ENCODE peak calls at places on chromosome 12, in four cellular contexts. One of them, this sample, is unnamed.
A peak's percentile ranks its signal among the peaks of the same experiment; 100 is the strongest.

GRCh38 chr12:123763093-123763492 is 992 bp downstream of the DNAH10 start:
- DNase-seq in dorsolateral prefrontal cortex: no peak
- DNase-seq in mammary epithelial cell: no peak
- DNase-seq in AG09309: no peak
- DNase-seq in this sample: peak; percentile 3

GRCh38 chr12:118371354-118372282 is 1.1 kb downstream of the TAOK3 start:
- DNase-seq in mammary epithelial cell: peak; percentile 31
- DNase-seq in dorsolateral prefrontal cortex: no peak
- DNase-seq in AG09309: no peak
- DNase-seq in this sample: peak; percentile 14

GRCh38 chr12:55651314-55651703 is 14.6 kb downstream of the OR10P1 start:
- DNase-seq in dorsolateral prefrontal cortex: no peak
- DNase-seq in AG09309: no peak
- DNase-seq in mammary epithelial cell: no peak
- DNase-seq in this sample: no peak

GRCh38 chr12:53047221-53048032 is 2.4 kb upstream of the TNS2 start:
- DNase-seq in dorsolateral prefrontal cortex: peak; percentile 58
- DNase-seq in AG09309: no peak
- DNase-seq in mammary epithelial cell: no peak
- DNase-seq in this sample: peak; percentile 51

GRCh38 chr12:95224202-95225170 is 6.9 kb downstream of the VEZT start:
- DNase-seq in AG09309: no peak
- DNase-seq in dorsolateral prefrontal cortex: no peak
- DNase-seq in mammary epithelial cell: peak; percentile 75
- DNase-seq in this sample: peak; percentile 91

GRCh38 chr12:48001426-48002178 is 2.7 kb downstream of the COL2A1 start:
- DNase-seq in AG09309: no peak
- DNase-seq in dorsolateral prefrontal cortex: no peak
- DNase-seq in mammary epithelial cell: peak; percentile 64
- DNase-seq in this sample: peak; percentile 69

GRCh38 chr12:103742349-103742784 is 98.7 kb downstream of the NT5DC3 start:
- DNase-seq in AG09309: no peak
- DNase-seq in dorsolateral prefrontal cortex: no peak
- DNase-seq in mammary epithelial cell: peak; percentile 39
- DNase-seq in this sample: peak; percentile 53

GRCh38 chr12:25558566-25558965 is 5.5 kb upstream of the LMNTD1 start:
- DNase-seq in mammary epithelial cell: peak; percentile 63
- DNase-seq in dorsolateral prefrontal cortex: no peak
- DNase-seq in AG09309: no peak
- DNase-seq in this sample: peak; percentile 46

GRCh38 chr12:123075591-123076171 is 75.2 kb downstream of the PITPNM2 start:
- DNase-seq in AG09309: no peak
- DNase-seq in dorsolateral prefrontal cortex: no peak
- DNase-seq in mammary epithelial cell: no peak
- DNase-seq in this sample: peak; percentile 29

GRCh38 chr12:92059976-92060375 is 85.7 kb downstream of the BTG1 start:
- DNase-seq in mammary epithelial cell: peak; percentile 75
- DNase-seq in dorsolateral prefrontal cortex: no peak
- DNase-seq in AG09309: peak; percentile 60
- DNase-seq in this sample: peak; percentile 85

GRCh38 chr12:5068623-5069022 is 24.9 kb downstream of the KCNA5 start:
- DNase-seq in dorsolateral prefrontal cortex: no peak
- DNase-seq in AG09309: no peak
- DNase-seq in mammary epithelial cell: no peak
- DNase-seq in this sample: no peak

GRCh38 chr12:54047160-54047963 is 6.3 kb upstream of the HOXC4 start:
- DNase-seq in dorsolateral prefrontal cortex: no peak
- DNase-seq in mammary epithelial cell: no peak
- DNase-seq in AG09309: no peak
- DNase-seq in this sample: no peak

GRCh38 chr12:4899361-4899760 is 10.3 kb upstream of the KCNA1 start:
- DNase-seq in dorsolateral prefrontal cortex: no peak
- DNase-seq in mammary epithelial cell: no peak
- DNase-seq in AG09309: no peak
- DNase-seq in this sample: no peak

GRCh38 chr12:30243426-30243825 is 452.2 kb downstream of the IPO8 start:
- DNase-seq in dorsolateral prefrontal cortex: no peak
- DNase-seq in mammary epithelial cell: no peak
- DNase-seq in AG09309: no peak
- DNase-seq in this sample: no peak

GRCh38 chr12:1575799-1576401 is 18.5 kb downstream of the FBXL14 start:
- DNase-seq in AG09309: no peak
- DNase-seq in dorsolateral prefrontal cortex: no peak
- DNase-seq in mammary epithelial cell: no peak
- DNase-seq in this sample: peak; percentile 51

GRCh38 chr12:27554003-27554402 is 30.0 kb downstream of the PPFIBP1 start:
- DNase-seq in AG09309: no peak
- DNase-seq in dorsolateral prefrontal cortex: no peak
- DNase-seq in mammary epithelial cell: no peak
- DNase-seq in this sample: no peak

GRCh38 chr12:9740109-9740750 is 7.3 kb upstream of the CLECL1 start:
- DNase-seq in dorsolateral prefrontal cortex: no peak
- DNase-seq in mammary epithelial cell: no peak
- DNase-seq in AG09309: no peak
- DNase-seq in this sample: no peak

GRCh38 chr12:105992849-105993740 is 145.7 kb downstream of the NUAK1 start:
- DNase-seq in mammary epithelial cell: no peak
- DNase-seq in AG09309: no peak
- DNase-seq in dorsolateral prefrontal cortex: no peak
- DNase-seq in this sample: peak; percentile 28

GRCh38 chr12:2337031-2338010 is 284.5 kb downstream of the CACNA1C start:
- DNase-seq in AG09309: no peak
- DNase-seq in dorsolateral prefrontal cortex: no peak
- DNase-seq in mammary epithelial cell: no peak
- DNase-seq in this sample: no peak

GRCh38 chr12:65779091-65779642 is 45.1 kb upstream of the HMGA2 start:
- DNase-seq in AG09309: peak; percentile 10
- DNase-seq in dorsolateral prefrontal cortex: no peak
- DNase-seq in mammary epithelial cell: peak; percentile 45
- DNase-seq in this sample: peak; percentile 60

GRCh38 chr12:31590730-31591307 is at the start of gene DENND5B:
- DNase-seq in AG09309: no peak
- DNase-seq in mammary epithelial cell: peak; percentile 23
- DNase-seq in dorsolateral prefrontal cortex: peak; percentile 70
- DNase-seq in this sample: peak; percentile 48

GRCh38 chr12:118058881-118059644 is 1.9 kb downstream of the WSB2 start:
- DNase-seq in dorsolateral prefrontal cortex: no peak
- DNase-seq in AG09309: no peak
- DNase-seq in mammary epithelial cell: peak; percentile 39
- DNase-seq in this sample: no peak

GRCh38 chr12:9872116-9872515 is 3.0 kb upstream of the CLEC2B start:
- DNase-seq in dorsolateral prefrontal cortex: no peak
- DNase-seq in mammary epithelial cell: no peak
- DNase-seq in AG09309: no peak
- DNase-seq in this sample: peak; percentile 12

GRCh38 chr12:88639361-88639760 is 59.1 kb upstream of the KITLG start:
- DNase-seq in dorsolateral prefrontal cortex: no peak
- DNase-seq in AG09309: no peak
- DNase-seq in mammary epithelial cell: no peak
- DNase-seq in this sample: no peak

GRCh38 chr12:57227315-57228115 is 2.0 kb upstream of the SHMT2 start:
- DNase-seq in AG09309: no peak
- DNase-seq in dorsolateral prefrontal cortex: no peak
- DNase-seq in mammary epithelial cell: peak; percentile 60
- DNase-seq in this sample: peak; percentile 67

GRCh38 chr12:57225680-57226190 is 3.8 kb upstream of the SHMT2 start:
- DNase-seq in dorsolateral prefrontal cortex: no peak
- DNase-seq in mammary epithelial cell: no peak
- DNase-seq in AG09309: no peak
- DNase-seq in this sample: no peak

GRCh38 chr12:57224973-57225679 is 4.4 kb upstream of the SHMT2 start:
- DNase-seq in AG09309: no peak
- DNase-seq in dorsolateral prefrontal cortex: no peak
- DNase-seq in mammary epithelial cell: no peak
- DNase-seq in this sample: peak; percentile 40

GRCh38 chr12:57224278-57224972 is 5.1 kb upstream of the SHMT2 start:
- DNase-seq in dorsolateral prefrontal cortex: no peak
- DNase-seq in mammary epithelial cell: no peak
- DNase-seq in AG09309: no peak
- DNase-seq in this sample: no peak

GRCh38 chr12:57226588-57227314 is 2.8 kb upstream of the SHMT2 start:
- DNase-seq in dorsolateral prefrontal cortex: no peak
- DNase-seq in AG09309: no peak
- DNase-seq in mammary epithelial cell: no peak
- DNase-seq in this sample: no peak
- H3K4me3 ChIP-seq in dorsolateral prefrontal cortex: peak overlapping the region; percentile 21
- H3K4me3 ChIP-seq in AG09309: no peak overlapping the region
- H3K4me3 ChIP-seq in mammary epithelial cell: no peak overlapping the region
- H3K4me3 ChIP-seq in this sample: no peak overlapping the region

GRCh38 chr12:45973526-45973925 is 16.8 kb downstream of the SCAF11 start:
- DNase-seq in mammary epithelial cell: no peak
- DNase-seq in dorsolateral prefrontal cortex: no peak
- DNase-seq in AG09309: no peak
- DNase-seq in this sample: no peak
- H3K4me3 ChIP-seq in mammary epithelial cell: no peak overlapping the region
- H3K4me3 ChIP-seq in dorsolateral prefrontal cortex: no peak overlapping the region
- H3K4me3 ChIP-seq in AG09309: no peak overlapping the region
- H3K4me3 ChIP-seq in this sample: no peak overlapping the region

GRCh38 chr12:6460751-6461371 is 9.0 kb downstream of the TAPBPL start:
- DNase-seq in mammary epithelial cell: no peak
- DNase-seq in AG09309: no peak
- DNase-seq in dorsolateral prefrontal cortex: no peak
- DNase-seq in this sample: no peak
- H3K4me3 ChIP-seq in mammary epithelial cell: no peak overlapping the region
- H3K4me3 ChIP-seq in AG09309: no peak overlapping the region
- H3K4me3 ChIP-seq in dorsolateral prefrontal cortex: no peak overlapping the region
- H3K4me3 ChIP-seq in this sample: no peak overlapping the region

DNA sequence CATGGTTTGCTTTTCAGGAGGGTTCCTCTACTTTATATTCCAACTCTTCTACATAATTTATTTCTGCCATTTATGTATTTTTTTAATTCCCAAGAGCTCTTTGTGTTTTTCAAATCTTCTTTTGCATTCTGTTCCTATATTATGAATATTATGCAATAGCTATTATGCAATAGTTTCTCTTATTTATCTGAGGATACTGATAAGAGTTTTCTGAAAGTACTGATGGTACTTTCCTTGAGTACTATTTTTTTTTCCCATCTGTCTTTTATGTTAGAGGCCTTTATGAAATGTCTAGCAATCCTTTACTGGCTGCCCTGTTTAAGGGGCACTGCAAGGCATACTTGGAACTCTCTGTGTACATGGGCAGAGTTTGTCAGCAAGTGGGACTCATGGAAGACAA is 93.4 kb downstream of the SLC41A2 start:
- DNase-seq in dorsolateral prefrontal cortex: no peak
- DNase-seq in AG09309: no peak
- DNase-seq in mammary epithelial cell: no peak
- DNase-seq in this sample: no peak
- H3K4me3 ChIP-seq in dorsolateral prefrontal cortex: no peak overlapping the region
- H3K4me3 ChIP-seq in AG09309: no peak overlapping the region
- H3K4me3 ChIP-seq in mammary epithelial cell: no peak overlapping the region
- H3K4me3 ChIP-seq in this sample: no peak overlapping the region

GRCh38 chr12:131800594-131801135 is 27.5 kb upstream of the MMP17 start:
- DNase-seq in dorsolateral prefrontal cortex: no peak
- DNase-seq in mammary epithelial cell: no peak
- DNase-seq in AG09309: no peak
- DNase-seq in this sample: no peak
- H3K4me3 ChIP-seq in dorsolateral prefrontal cortex: no peak overlapping the region
- H3K4me3 ChIP-seq in mammary epithelial cell: no peak overlapping the region
- H3K4me3 ChIP-seq in AG09309: no peak overlapping the region
- H3K4me3 ChIP-seq in this sample: no peak overlapping the region

DNA sequence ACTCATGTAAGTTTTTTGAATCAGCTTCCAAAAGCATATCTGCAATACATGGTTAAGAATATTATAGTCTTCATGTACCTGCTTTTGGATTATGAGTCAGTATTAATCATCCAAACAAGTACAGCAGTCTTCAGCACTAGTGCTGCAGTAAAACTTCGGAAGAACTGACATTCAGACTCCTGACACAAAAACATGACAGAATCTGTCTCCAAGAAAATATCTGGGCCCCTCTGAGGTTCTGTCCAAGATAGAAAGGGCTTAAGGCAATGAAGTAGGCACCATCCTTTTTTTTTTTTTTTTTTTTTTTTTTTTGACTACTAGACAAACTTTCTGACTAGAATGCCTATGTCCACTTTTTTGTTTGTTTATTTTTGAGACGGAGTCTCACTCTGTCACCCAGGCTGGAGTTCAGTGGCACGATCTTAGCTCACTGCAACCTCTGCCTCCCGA is 112.5 kb downstream of the MED13L start:
- DNase-seq in dorsolateral prefrontal cortex: no peak
- DNase-seq in mammary epithelial cell: peak; percentile 80
- DNase-seq in AG09309: no peak
- DNase-seq in this sample: peak; percentile 82
- H3K4me3 ChIP-seq in dorsolateral prefrontal cortex: peak overlapping the region; percentile 7
- H3K4me3 ChIP-seq in mammary epithelial cell: no peak overlapping the region
- H3K4me3 ChIP-seq in AG09309: no peak overlapping the region
- H3K4me3 ChIP-seq in this sample: no peak overlapping the region